ENCODE peak calls at places on chromosomes 6 and 20, in nine cellular contexts. T is DND-41, N is A549, B is psoas muscle, Z is brain microvascular endothelial cell, W is WERI-Rb-1, V is left ventricle myocardium inferior, U is IMR-90, L is upper lobe of right lung. D is an unnamed sample.

GRCh38 chr6:92779758-92780157 is 639.6 kb downstream of the EPHA7 start:
- DNase-seq in T (no peak), N (no peak), B (peak), Z (peak), W (no peak), V (no peak), U (peak), L (no peak), D (peak)

GRCh38 chr6:152587473-152587872 is 49.7 kb downstream of the SYNE1 start:
- DNase-seq in T (no peak), N (no peak), B (no peak), Z (no peak), W (no peak), V (no peak), U (no peak), L (no peak), D (no peak)

GRCh38 chr6:108174371-108175175 is 8.8 kb downstream of the NR2E1 start:
- DNase-seq in T (no peak), N (no peak), B (no peak), Z (peak), W (no peak), V (no peak), U (peak), L (no peak), D (no peak)

GRCh38 chr20:24773751-24774201 is 175.3 kb upstream of the CST7 start:
- DNase-seq in T (no peak), N (peak), B (no peak), Z (peak), W (no peak), V (no peak), U (peak), L (no peak), D (peak)

GRCh38 chr20:35017099-35017835 is 61.6 kb downstream of the MYH7B start:
- DNase-seq in T (no peak), N (no peak), B (no peak), Z (no peak), W (no peak), V (no peak), U (no peak), L (no peak), D (no peak)

GRCh38 chr6:169839493-169839892 is 88.1 kb downstream of the ERMARD start:
- DNase-seq in T (no peak), N (no peak), B (no peak), Z (no peak), W (no peak), V (no peak), U (no peak), L (no peak), D (no peak)

GRCh38 chr6:3328796-3329195 is 70.0 kb downstream of the PSMG4 start:
- DNase-seq in T (no peak), N (no peak), B (no peak), Z (no peak), W (no peak), V (peak), U (no peak), L (no peak), D (no peak)

GRCh38 chr6:106820412-106820852 is 154.1 kb downstream of the CD24 start:
- DNase-seq in T (no peak), N (peak), B (no peak), Z (no peak), W (no peak), V (no peak), U (peak), L (no peak), D (no peak)

GRCh38 chr6:114258376-114258775 is 84.4 kb downstream of the HS3ST5 start:
- DNase-seq in T (no peak), N (no peak), B (no peak), Z (no peak), W (no peak), V (no peak), U (no peak), L (no peak), D (no peak)

GRCh38 chr6:30886897-30887255 is 2.6 kb downstream of the DDR1 start:
- DNase-seq in T (no peak), N (no peak), B (no peak), Z (no peak), W (no peak), V (no peak), U (no peak), L (no peak), D (no peak)

GRCh38 chr6:75624988-75625387 is 23.3 kb downstream of the SENP6 start:
- DNase-seq in T (no peak), N (no peak), B (no peak), Z (no peak), W (no peak), V (no peak), U (no peak), L (no peak), D (no peak)

GRCh38 chr20:47334022-47334551 is 22.4 kb downstream of the ZMYND8 start:
- DNase-seq in T (no peak), N (peak), B (peak), Z (peak), W (no peak), V (no peak), U (peak), L (peak), D (peak)

GRCh38 chr20:11810316-11811130 is 107.2 kb upstream of the BTBD3 start:
- DNase-seq in T (no peak), N (no peak), B (no peak), Z (no peak), W (no peak), V (no peak), U (peak), L (no peak), D (peak)

GRCh38 chr20:18712877-18713276 is 100.7 kb upstream of the SCP2D1 start:
- DNase-seq in T (no peak), N (no peak), B (no peak), Z (no peak), W (no peak), V (no peak), U (no peak), L (no peak), D (no peak)
- TF ChIP-seq CTCF in T (no peak), N (no peak), B (no peak), Z (peak), W (peak), V (no peak), U (peak), L (no peak), D (no peak)

GRCh38 chr6:24105146-24105545 is 20.9 kb upstream of the NRSN1 start:
- DNase-seq in T (no peak), N (no peak), B (no peak), Z (no peak), W (no peak), V (no peak), U (no peak), L (no peak), D (no peak)
- H3K27ac ChIP-seq in T (no peak), N (no peak), B (no peak), Z (no peak), W (no peak), V (no peak), U (no peak), L (no peak), D (no peak)

GRCh38 chr6:27754408-27754782 is 157.8 kb downstream of the OR2B2 start:
- DNase-seq in T (no peak), N (no peak), B (no peak), Z (no peak), W (no peak), V (no peak), U (no peak), L (no peak), D (no peak)

GRCh38 chr6:27757307-27757706 is 154.9 kb downstream of the OR2B2 start:
- DNase-seq in T (peak), N (no peak), B (no peak), Z (no peak), W (no peak), V (no peak), U (no peak), L (peak), D (no peak)

GRCh38 chr6:27755768-27756167 is 156.4 kb downstream of the OR2B2 start:
- DNase-seq in T (no peak), N (no peak), B (no peak), Z (no peak), W (no peak), V (no peak), U (no peak), L (no peak), D (no peak)

GRCh38 chr6:27752038-27752885 is 159.9 kb downstream of the OR2B2 start:
- DNase-seq in T (peak), N (peak), B (peak), Z (peak), W (peak), V (no peak), U (peak), L (peak), D (peak)

GRCh38 chr6:27753668-27754407 is 158.4 kb downstream of the OR2B2 start:
- DNase-seq in T (peak), N (peak), B (peak), Z (peak), W (peak), V (peak), U (peak), L (peak), D (peak)
- TF ChIP-seq CTCF in T (peak), N (no peak), B (no peak), Z (peak), W (peak), V (peak), U (no peak), L (no peak), D (peak)

GRCh38 chr6:42047790-42048405 is 2.4 kb upstream of the TAF8 start:
- DNase-seq in T (no peak), N (no peak), B (no peak), Z (no peak), W (no peak), V (no peak), U (no peak), L (peak), D (no peak)

GRCh38 chr6:42045538-42046460 is 4.5 kb upstream of the TAF8 start:
- DNase-seq in T (peak), N (peak), B (peak), Z (peak), W (no peak), V (peak), U (peak), L (peak), D (peak)

GRCh38 chr6:42049116-42049809 is 1.1 kb upstream of the TAF8 start:
- DNase-seq in T (no peak), N (no peak), B (peak), Z (no peak), W (no peak), V (no peak), U (no peak), L (peak), D (no peak)

GRCh38 chr6:42046491-42047219 is 3.7 kb upstream of the TAF8 start:
- DNase-seq in T (no peak), N (no peak), B (no peak), Z (no peak), W (no peak), V (no peak), U (peak), L (peak), D (no peak)

GRCh38 chr6:42047220-42047590 is 3.1 kb upstream of the TAF8 start:
- DNase-seq in T (no peak), N (no peak), B (no peak), Z (no peak), W (no peak), V (no peak), U (no peak), L (peak), D (no peak)
- H3K27ac ChIP-seq in T (peak), N (peak), B (no peak), Z (no peak), W (no peak), V (peak), U (no peak), L (peak), D (peak)

DNA sequence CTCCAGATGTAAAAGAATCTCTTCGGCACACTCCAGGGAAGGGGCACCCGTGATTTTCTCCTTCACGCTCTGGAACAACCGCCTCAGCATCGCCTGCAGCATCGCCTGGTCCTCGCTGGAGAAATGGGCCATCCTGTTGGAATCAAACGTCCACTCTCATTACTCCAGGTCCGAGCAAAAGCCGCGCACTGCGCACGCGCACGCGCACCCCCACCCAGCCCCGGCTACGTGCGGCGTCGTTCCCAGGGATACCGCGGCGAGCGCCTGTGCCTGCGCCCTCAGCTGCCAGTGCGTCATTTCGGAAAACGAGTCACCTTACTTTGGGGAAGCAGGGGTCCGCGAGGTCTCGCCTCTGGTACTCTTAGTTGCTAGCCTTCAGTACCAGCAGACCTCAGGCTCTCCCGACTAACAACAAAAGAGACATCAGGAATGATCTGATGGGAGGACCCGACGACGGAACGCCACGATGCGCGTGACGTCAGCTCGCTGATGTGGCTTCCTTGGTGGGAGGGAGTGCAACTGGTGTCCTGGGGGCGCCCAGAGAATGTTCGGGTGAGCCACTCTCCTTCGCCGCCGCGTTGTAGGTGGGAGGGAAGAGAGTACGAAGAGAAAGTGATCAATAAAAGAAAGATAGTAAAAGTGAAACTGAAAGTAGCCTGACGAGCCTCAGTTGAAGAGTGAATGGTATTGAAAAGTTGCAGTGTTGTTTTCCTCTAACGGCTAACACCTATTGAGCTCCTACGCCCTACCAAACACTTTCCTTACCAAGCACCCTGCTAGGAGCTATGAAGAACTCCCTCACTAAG is at the start of gene TBC1D32:
- DNase-seq in T (peak), N (peak), B (peak), Z (peak), W (peak), V (peak), U (peak), L (peak), D (peak)
- TF ChIP-seq CTCF in T (no peak), N (no peak), B (no peak), Z (no peak), W (no peak), V (peak), U (no peak), L (peak), D (no peak)

DNA sequence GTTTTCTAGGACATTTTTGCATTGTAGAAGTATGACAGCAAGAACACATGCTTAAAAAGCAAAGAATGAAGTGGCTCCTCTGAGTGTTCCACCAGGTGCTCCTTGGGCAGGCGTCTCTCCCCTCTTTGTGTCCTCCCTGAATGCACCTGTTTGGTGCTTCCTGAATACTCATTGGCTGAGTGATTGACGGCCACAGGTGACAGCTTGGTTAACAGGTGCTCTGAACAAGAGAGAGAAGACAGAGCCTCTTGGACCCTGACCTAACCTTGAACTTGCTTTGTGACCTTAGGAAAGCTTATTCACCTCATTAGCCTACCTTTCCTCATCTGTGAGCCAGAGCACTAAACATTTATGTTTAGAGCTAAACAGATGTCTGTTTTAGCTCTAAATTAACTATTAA is 93.7 kb downstream of the TULP4 start:
- DNase-seq in T (no peak), N (no peak), B (no peak), Z (no peak), W (no peak), V (no peak), U (no peak), L (no peak), D (no peak)
- H3K27ac ChIP-seq in T (no peak), N (no peak), B (no peak), Z (peak), W (peak), V (no peak), U (no peak), L (no peak), D (no peak)

D was measured in RWPE1.